ENCODE peak calls at places on chromosomes 13 and 19, in five cellular contexts. F is T-helper 2 cell, B is stromal cell of bone marrow, I is transverse colon, R is fibroblast of mammary gland. Y is an unnamed sample.

GRCh38 chr13:70732611-70733010 is 624.4 kb upstream of the KLHL1 start:
- DNase-seq in F (no peak), B (no peak), I (no peak), R (no peak), Y (no peak)

GRCh38 chr13:50843256-50844043 is at the start of gene DLEU7:
- DNase-seq in F (no peak), B (no peak), I (no peak), R (no peak), Y (no peak)

GRCh38 chr13:55652657-55653056 is 1488.1 kb upstream of the PRR20A start:
- DNase-seq in F (no peak), B (no peak), I (no peak), R (no peak), Y (no peak)

GRCh38 chr13:69956343-69956742 is 151.3 kb upstream of the ATXN8OS start:
- DNase-seq in F (no peak), B (no peak), I (no peak), R (no peak), Y (no peak)

GRCh38 chr19:39607561-39607960 is 5.2 kb downstream of the LGALS13 start:
- DNase-seq in F (no peak), B (no peak), I (no peak), R (no peak), Y (no peak)

GRCh38 chr19:51431124-51431523 is 13.7 kb upstream of the SIGLEC10 start:
- DNase-seq in F (no peak), B (no peak), I (no peak), R (no peak), Y (no peak)

GRCh38 chr13:28819748-28820098 is 416 bp upstream of the MTUS2 start:
- DNase-seq in F (peak; percentile 38), B (peak; percentile 9), I (peak; percentile 28), R (peak; percentile 19), Y (peak; percentile 27)

GRCh38 chr19:54451331-54451871 is 2.4 kb downstream of the LENG8 start:
- DNase-seq in F (no peak), B (no peak), I (no peak), R (peak; percentile 54), Y (no peak)

GRCh38 chr19:3810708-3811355 is 24.7 kb upstream of the MATK start:
- DNase-seq in F (no peak), B (no peak), I (no peak), R (no peak), Y (no peak)

GRCh38 chr13:45242070-45242469 is 41.2 kb upstream of the KCTD4 start:
- DNase-seq in F (no peak), B (no peak), I (peak; percentile 33), R (peak; percentile 56), Y (no peak)

GRCh38 chr13:48542581-48543341 is 9.9 kb upstream of the RCBTB2 start:
- DNase-seq in F (no peak), B (no peak), I (peak; percentile 43), R (peak; percentile 20), Y (peak; percentile 58)

GRCh38 chr19:39692822-39693221 is 11.5 kb upstream of the LGALS14 start:
- DNase-seq in F (no peak), B (no peak), I (no peak), R (no peak), Y (no peak)